ENCODE peak calls at places on chromosomes 13 and 19, in five cellular contexts. D is heart right ventricle, L is stomach, R is A549, U is ovary. E is an unnamed sample.

GRCh38 chr19:9565900-9566705 is 18.2 kb downstream of the ZNF121 start:
- DNase-seq in D (no peak), L (no peak), R (no peak), U (no peak), E (no peak)

GRCh38 chr19:1027020-1027952 is 878 bp downstream of the CNN2 start:
- DNase-seq in D (no peak), L (no peak), R (no peak), U (peak), E (no peak)

GRCh38 chr19:2132731-2133490 is 18.5 kb downstream of the AP3D1 start:
- DNase-seq in D (no peak), L (no peak), R (no peak), U (no peak), E (no peak)

GRCh38 chr19:35265126-35265995 is 3.4 kb upstream of the USF2 start:
- DNase-seq in D (no peak), L (peak), R (no peak), U (no peak), E (no peak)

GRCh38 chr19:46226438-46226973 is 3.0 kb upstream of the IGFL1 start:
- DNase-seq in D (no peak), L (no peak), R (no peak), U (no peak), E (no peak)

GRCh38 chr19:16144216-16144581 is 714 bp downstream of the HSH2D start:
- DNase-seq in D (no peak), L (no peak), R (no peak), U (no peak), E (no peak)

GRCh38 chr13:41291246-41291645 is 19.8 kb upstream of the NAA16 start:
- DNase-seq in D (no peak), L (no peak), R (no peak), U (no peak), E (no peak)

GRCh38 chr13:20719783-20720182 is 16.3 kb downstream of the IL17D start:
- DNase-seq in D (no peak), L (no peak), R (no peak), U (no peak), E (no peak)

GRCh38 chr13:58059624-58060023 is 428.1 kb downstream of the PCDH17 start:
- DNase-seq in D (no peak), L (no peak), R (no peak), U (no peak), E (no peak)

GRCh38 chr19:1098177-1099051 is 3.2 kb upstream of the POLR2E start:
- DNase-seq in D (no peak), L (peak), R (no peak), U (no peak), E (no peak)

GRCh38 chr13:94163535-94163934 is 315.9 kb downstream of the DCT start:
- DNase-seq in D (no peak), L (no peak), R (no peak), U (no peak), E (no peak)

GRCh38 chr19:13506550-13506878 is 235 bp upstream of the CACNA1A start:
- DNase-seq in D (no peak), L (no peak), R (no peak), U (no peak), E (no peak)

GRCh38 chr13:25874064-25874737 is 177.6 kb downstream of the SHISA2 start:
- DNase-seq in D (no peak), L (no peak), R (no peak), U (no peak), E (no peak)

GRCh38 chr13:51444922-51445321 is 7.9 kb downstream of the INTS6 start:
- DNase-seq in D (no peak), L (no peak), R (peak), U (no peak), E (no peak)

GRCh38 chr13:100515410-100515800 is 73.2 kb downstream of the GGACT start:
- DNase-seq in D (no peak), L (no peak), R (no peak), U (no peak), E (no peak)

GRCh38 chr19:15251749-15252397 is 19.6 kb upstream of the EPHX3 start:
- DNase-seq in D (peak), L (peak), R (peak), U (peak), E (no peak)

GRCh38 chr19:3678188-3678587 is 22.1 kb downstream of the PIP5K1C start:
- DNase-seq in D (no peak), L (no peak), R (no peak), U (no peak), E (no peak)

GRCh38 chr13:31653730-31654129 is 85.6 kb upstream of the RXFP2 start:
- DNase-seq in D (no peak), L (no peak), R (no peak), U (no peak), E (no peak)

GRCh38 chr13:35833571-35834305 is 297.4 kb downstream of the DCLK1 start:
- DNase-seq in D (no peak), L (no peak), R (no peak), U (no peak), E (no peak)
- H3K27ac ChIP-seq in D (no peak), L (no peak), R (no peak), U (no peak), E (no peak)

GRCh38 chr19:40417714-40417996 is 4.5 kb upstream of the PRX start:
- DNase-seq in D (no peak), L (no peak), R (no peak), U (no peak), E (no peak)
- H3K27ac ChIP-seq in D (peak), L (peak), R (peak), U (no peak), E (peak)

GRCh38 chr19:45049073-45049736 is 10.4 kb downstream of the CLASRP start:
- DNase-seq in D (peak), L (peak), R (no peak), U (no peak), E (no peak)
- H3K27ac ChIP-seq in D (no peak), L (peak), R (no peak), U (no peak), E (peak)

GRCh38 chr19:48290341-48290922 is 20.6 kb downstream of the ZNF114 start:
- DNase-seq in D (no peak), L (no peak), R (peak), U (no peak), E (no peak)
- H3K27ac ChIP-seq in D (no peak), L (peak), R (no peak), U (no peak), E (no peak)

GRCh38 chr19:40525234-40526051 is 51.2 kb upstream of the SHKBP1 start:
- DNase-seq in D (no peak), L (no peak), R (no peak), U (no peak), E (no peak)

GRCh38 chr19:40521276-40521675 is 54.5 kb downstream of the SPTBN4 start:
- DNase-seq in D (no peak), L (no peak), R (no peak), U (no peak), E (no peak)

GRCh38 chr19:40524133-40524549 is 52.5 kb upstream of the SHKBP1 start:
- DNase-seq in D (no peak), L (no peak), R (no peak), U (no peak), E (no peak)

GRCh38 chr19:40524655-40525054 is 52.0 kb upstream of the SHKBP1 start:
- DNase-seq in D (no peak), L (no peak), R (no peak), U (no peak), E (no peak)

GRCh38 chr19:40523322-40524047 is 53.2 kb upstream of the SHKBP1 start:
- DNase-seq in D (peak), L (peak), R (peak), U (peak), E (no peak)
- H3K27ac ChIP-seq in D (no peak), L (no peak), R (peak), U (no peak), E (no peak)

DNA sequence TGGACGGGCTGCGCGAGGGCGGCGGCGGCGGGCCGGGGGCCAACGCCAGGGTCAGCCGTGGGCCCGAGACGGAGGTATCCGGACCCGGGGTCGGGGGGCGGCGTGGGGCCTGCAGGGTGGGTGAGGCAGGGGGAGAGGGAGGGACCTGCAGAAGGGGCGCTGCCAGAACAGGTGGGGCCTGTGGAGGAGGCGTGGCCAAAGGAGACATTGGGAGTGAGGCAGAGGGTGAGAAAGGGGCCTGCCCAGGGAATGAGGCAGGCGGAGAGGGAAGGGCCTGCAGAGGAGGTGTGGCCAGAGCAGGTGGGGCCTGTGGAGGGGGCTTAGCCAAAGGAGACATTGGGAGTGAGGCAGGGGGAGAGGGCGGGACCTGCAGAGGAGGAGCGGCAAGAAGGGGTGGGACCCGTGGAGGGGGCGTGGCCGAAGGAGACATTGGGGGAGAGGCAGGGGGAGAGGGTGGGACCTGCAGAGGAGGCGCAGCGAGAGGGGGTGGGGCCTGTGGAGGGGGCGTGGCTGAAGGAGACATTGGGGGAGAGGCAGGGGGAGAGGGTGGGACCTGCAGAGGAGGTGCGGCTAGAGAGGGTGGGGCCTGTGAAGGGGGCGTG is 4.2 kb downstream of the PRR36 start:
- DNase-seq in D (peak), L (peak), R (no peak), U (peak), E (no peak)
- H3K27ac ChIP-seq in D (no peak), L (peak), R (peak), U (peak), E (peak)

DNA sequence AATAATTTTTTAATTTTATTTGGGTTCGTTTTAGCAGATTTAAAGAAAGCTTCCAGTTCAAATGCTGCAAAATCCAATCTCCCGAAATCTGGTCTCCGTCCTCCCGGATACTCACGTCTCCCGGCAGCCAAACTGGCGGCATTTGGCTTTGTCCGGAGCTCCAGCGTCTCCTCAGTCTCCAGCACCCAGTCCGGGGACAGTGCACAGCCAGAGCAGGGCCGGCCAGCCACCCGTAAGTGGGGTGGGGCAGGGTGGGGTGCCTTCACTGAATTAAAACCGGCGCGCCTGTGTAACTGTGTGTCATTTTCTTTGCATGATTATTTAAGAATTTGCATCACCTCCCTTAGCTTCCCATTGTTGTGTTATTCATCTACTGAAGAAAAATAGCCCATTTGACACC is 280.6 kb downstream of the MTUS2 start:
- DNase-seq in D (no peak), L (no peak), R (no peak), U (no peak), E (no peak)
- H3K27ac ChIP-seq in D (no peak), L (no peak), R (no peak), U (no peak), E (no peak)

GRCh38 chr13:24672141-24673132 is 7.8 kb upstream of the ATP12A start:
- DNase-seq in D (no peak), L (no peak), R (no peak), U (no peak), E (no peak)
- H3K27ac ChIP-seq in D (no peak), L (no peak), R (no peak), U (no peak), E (no peak)

GRCh38 chr13:86655561-86655960 is 856.3 kb upstream of the SLITRK6 start:
- DNase-seq in D (no peak), L (no peak), R (no peak), U (no peak), E (no peak)
- H3K27ac ChIP-seq in D (no peak), L (no peak), R (no peak), U (no peak), E (no peak)

GRCh38 chr13:48504606-48505369 is 28.1 kb downstream of the RCBTB2 start:
- DNase-seq in D (no peak), L (no peak), R (no peak), U (no peak), E (no peak)
- H3K27ac ChIP-seq in D (peak), L (peak), R (no peak), U (no peak), E (peak)

E was measured in esophagus squamous epithelium.